ENCODE peak calls at places on chromosomes 3 and 15, in seven cellular contexts. G is tibial artery, C is esophagus squamous epithelium, U is dorsolateral prefrontal cortex, S is DND-41, B is AG09309, K is psoas muscle. I is an unnamed sample.

GRCh38 chr3:11678735-11679134 is 35.0 kb upstream of the VGLL4 start:
- DNase-seq in C (no peak), G (no peak), K (no peak), S (no peak), B (no peak), U (no peak), I (no peak)

GRCh38 chr3:139811331-139811730 is 123.7 kb upstream of the CLSTN2 start:
- DNase-seq in K (no peak), S (no peak), G (no peak), C (no peak), B (no peak), U (no peak), I (no peak)

GRCh38 chr3:3603351-3603750 is 195.9 kb upstream of the LRRN1 start:
- DNase-seq in B (peak), U (no peak), G (no peak), S (no peak), C (no peak), K (no peak), I (no peak)

GRCh38 chr3:32431481-32431880 is 39.8 kb downstream of the CMTM7 start:
- DNase-seq in U (no peak), G (no peak), C (no peak), S (no peak), B (no peak), K (no peak), I (no peak)

GRCh38 chr15:80958818-80959495 is 30.7 kb downstream of the MESD start:
- DNase-seq in G (no peak), K (no peak), C (no peak), S (no peak), U (no peak), B (no peak), I (no peak)

GRCh38 chr15:73941044-73941443 is 14.8 kb downstream of the LOXL1 start:
- DNase-seq in U (no peak), S (no peak), K (peak), G (no peak), C (no peak), B (peak), I (peak)

GRCh38 chr15:94526071-94526689 is 294.8 kb downstream of the MCTP2 start:
- DNase-seq in B (no peak), G (no peak), U (no peak), S (no peak), K (no peak), C (no peak), I (no peak)

GRCh38 chr15:28901587-28901980 is 15.8 kb downstream of the APBA2 start:
- DNase-seq in G (no peak), K (no peak), B (no peak), U (no peak), C (no peak), S (no peak), I (no peak)

GRCh38 chr3:194344012-194344411 is 7.1 kb downstream of the CPN2 start:
- DNase-seq in S (peak), U (peak), G (peak), B (no peak), C (no peak), K (peak), I (peak)

GRCh38 chr15:99474981-99475753 is 90.6 kb upstream of the MEF2A start:
- DNase-seq in G (no peak), U (no peak), C (no peak), S (no peak), K (peak), B (no peak), I (no peak)

GRCh38 chr15:73601449-73602425 is 31.5 kb downstream of the NPTN start:
- DNase-seq in U (peak), G (peak), S (no peak), C (no peak), K (no peak), B (no peak), I (peak)

GRCh38 chr15:80228959-80229610 is 22.9 kb downstream of the CTXND1 start:
- DNase-seq in U (no peak), C (no peak), K (no peak), B (no peak), G (no peak), S (no peak), I (peak)

GRCh38 chr3:31922962-31923361 is 58.1 kb downstream of the OSBPL10 start:
- DNase-seq in G (no peak), B (no peak), S (no peak), K (no peak), U (no peak), C (no peak), I (no peak)

GRCh38 chr15:57606048-57606447 is 14.3 kb downstream of the MYZAP start:
- DNase-seq in G (no peak), K (no peak), S (no peak), C (no peak), B (no peak), U (no peak), I (no peak)

GRCh38 chr3:4512895-4513616 is 19.9 kb downstream of the ITPR1 start:
- DNase-seq in U (no peak), C (no peak), S (peak), K (no peak), B (no peak), G (no peak), I (no peak)

GRCh38 chr15:100133001-100133400 is 208.8 kb downstream of the ADAMTS17 start:
- DNase-seq in C (no peak), G (no peak), S (no peak), B (no peak), U (no peak), K (no peak), I (no peak)

GRCh38 chr3:61858054-61858453 is 296.7 kb downstream of the PTPRG start:
- DNase-seq in G (no peak), S (no peak), K (no peak), U (no peak), C (no peak), B (no peak), I (peak)

GRCh38 chr3:193776626-193777025 is 183.6 kb downstream of the OPA1 start:
- DNase-seq in B (no peak), K (no peak), C (no peak), G (no peak), S (no peak), U (no peak), I (no peak)

GRCh38 chr3:32310336-32310735 is 71.9 kb downstream of the CMTM8 start:
- DNase-seq in U (peak), C (no peak), S (no peak), K (no peak), B (no peak), G (no peak), I (no peak)

GRCh38 chr3:156519758-156520162 is 35.2 kb downstream of the SSR3 start:
- DNase-seq in K (no peak), U (no peak), G (no peak), S (no peak), B (no peak), C (no peak), I (no peak)

GRCh38 chr3:14172480-14172879 is 5.9 kb downstream of the XPC start:
- DNase-seq in G (no peak), S (no peak), U (no peak), B (no peak), C (no peak), K (no peak), I (no peak)

GRCh38 chr3:56800373-56801150 is 1.2 kb downstream of the ARHGEF3 start:
- DNase-seq in B (no peak), C (no peak), K (no peak), U (peak), S (peak), G (no peak), I (no peak)

GRCh38 chr3:42612147-42612680 is 11.7 kb downstream of the NKTR start:
- DNase-seq in G (no peak), U (no peak), S (no peak), K (no peak), C (no peak), B (no peak), I (no peak)

GRCh38 chr3:105538483-105538882 is 171.8 kb downstream of the ALCAM start:
- DNase-seq in S (no peak), G (no peak), U (no peak), K (no peak), B (no peak), C (no peak), I (no peak)

GRCh38 chr3:123750659-123751420 is 133.3 kb downstream of the MYLK start:
- DNase-seq in K (no peak), B (peak), C (no peak), G (no peak), S (no peak), U (no peak), I (peak)
- TF ChIP-seq CTCF in K (no peak), B (no peak), C (no peak), G (no peak), S (no peak), U (no peak), I (no peak)

GRCh38 chr15:77066961-77067690 is 3.8 kb downstream of the TSPAN3 start:
- DNase-seq in K (no peak), B (no peak), S (no peak), C (no peak), U (no peak), G (no peak), I (no peak)
- H3K4me3 ChIP-seq in K (no peak), B (no peak), S (no peak), C (no peak), U (no peak), G (no peak), I (no peak)

DNA sequence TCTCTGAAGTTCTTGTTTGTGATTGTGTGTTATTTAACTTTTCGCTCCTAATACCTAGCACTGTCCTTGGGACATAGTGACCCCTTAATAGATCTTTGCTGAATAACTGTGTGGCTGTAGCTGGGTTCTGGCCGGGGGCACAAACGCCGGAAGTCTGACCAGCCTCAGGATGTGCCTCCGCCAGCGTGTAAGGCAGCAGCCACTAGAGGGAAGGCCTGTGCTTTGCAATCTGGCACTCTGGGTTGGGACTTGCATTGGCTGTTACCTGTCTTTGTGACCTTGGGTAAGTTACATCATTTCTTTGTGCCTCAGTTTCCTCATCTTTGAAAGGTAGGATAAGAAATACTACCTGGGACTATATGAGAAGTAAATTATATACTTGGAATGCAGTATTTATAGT is 158.7 kb downstream of the GHSR start:
- DNase-seq in B (no peak), G (peak), S (no peak), C (no peak), K (no peak), U (no peak), I (no peak)
- TF ChIP-seq CTCF in B (peak), G (peak), S (peak), C (no peak), K (peak), U (peak), I (peak)

GRCh38 chr3:50574280-50574831 is 5.0 kb downstream of the HEMK1 start:
- DNase-seq in U (no peak), G (no peak), K (no peak), S (peak), C (no peak), B (no peak), I (no peak)

GRCh38 chr3:50575372-50575771 is 6.0 kb downstream of the HEMK1 start:
- DNase-seq in U (no peak), B (no peak), C (no peak), S (no peak), G (no peak), K (no peak), I (peak)

GRCh38 chr3:50572801-50573371 is 3.6 kb downstream of the HEMK1 start:
- DNase-seq in B (no peak), C (no peak), U (no peak), K (no peak), S (peak), G (no peak), I (no peak)

GRCh38 chr3:50572158-50572557 is 2.8 kb downstream of the HEMK1 start:
- DNase-seq in B (no peak), K (peak), U (peak), S (peak), C (no peak), G (peak), I (peak)

DNA sequence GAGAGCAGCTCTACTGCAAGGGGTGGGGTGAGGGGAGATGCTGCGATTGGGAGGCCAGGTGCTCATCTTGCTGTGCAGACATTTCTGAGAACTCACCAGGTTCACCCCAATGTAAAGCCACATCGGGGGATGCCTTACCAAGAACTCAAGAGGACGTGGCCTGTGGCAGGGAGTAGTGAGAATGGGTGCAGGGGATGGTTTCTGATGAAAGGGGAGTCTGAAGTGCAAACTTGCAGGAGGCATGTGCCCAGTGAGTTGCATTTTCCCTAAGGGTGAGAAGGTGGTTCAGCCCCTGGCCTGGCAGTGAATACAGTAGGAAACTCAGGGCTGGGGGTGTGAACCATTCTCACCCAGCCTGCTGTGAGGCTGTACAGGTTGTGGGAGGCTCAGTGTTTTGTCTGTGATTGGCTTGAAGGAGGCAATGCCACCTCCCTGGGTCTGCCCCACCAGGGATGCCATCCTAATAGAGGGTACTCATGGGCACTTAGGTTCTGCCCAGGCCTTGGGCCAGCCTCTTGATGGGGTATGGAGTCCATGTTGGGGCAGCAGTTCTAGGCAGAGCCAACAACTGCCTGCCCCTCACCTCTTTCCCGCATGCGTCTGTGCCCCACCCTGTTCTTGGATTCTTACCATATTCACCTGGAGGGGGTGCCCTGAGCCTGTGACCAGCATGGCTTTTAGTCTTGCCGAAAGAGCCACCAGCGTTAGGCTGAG is 4.4 kb downstream of the HEMK1 start:
- DNase-seq in G (no peak), S (peak), U (no peak), C (no peak), B (no peak), K (no peak), I (no peak)
- H3K4me3 ChIP-seq in G (no peak), S (peak), U (no peak), C (no peak), B (no peak), K (no peak), I (no peak)

I was measured in cardiac fibroblast.